ENCODE peak calls at places on chromosomes 1 and 21, in nine cellular contexts. One of them, this sample, is unnamed.

GRCh38 chr1:66542811-66543767 is 9.1 kb downstream of the SGIP1 start:
- DNase-seq in BE2C: peak; percentile 22
- DNase-seq in lung: no peak
- DNase-seq in thoracic aorta: peak; percentile 84
- DNase-seq in bronchial epithelial cell: no peak
- DNase-seq in OCI-LY7: no peak
- DNase-seq in GM13976: no peak
- DNase-seq in stomach: peak; percentile 85
- DNase-seq in AG04449: peak; percentile 60
- DNase-seq in this sample: no peak

GRCh38 chr21:20996421-20997307 is 1.5 kb upstream of the NCAM2 start:
- DNase-seq in thoracic aorta: no peak
- DNase-seq in AG04449: no peak
- DNase-seq in lung: no peak
- DNase-seq in bronchial epithelial cell: no peak
- DNase-seq in OCI-LY7: no peak
- DNase-seq in GM13976: no peak
- DNase-seq in stomach: no peak
- DNase-seq in BE2C: no peak
- DNase-seq in this sample: no peak

GRCh38 chr1:55421317-55421716 is 206.2 kb upstream of the USP24 start:
- DNase-seq in GM13976: no peak
- DNase-seq in lung: no peak
- DNase-seq in bronchial epithelial cell: peak; percentile 51
- DNase-seq in BE2C: no peak
- DNase-seq in AG04449: no peak
- DNase-seq in OCI-LY7: no peak
- DNase-seq in stomach: no peak
- DNase-seq in thoracic aorta: no peak
- DNase-seq in this sample: no peak

GRCh38 chr1:180988221-180988826 is 34.3 kb downstream of the STX6 start:
- DNase-seq in lung: no peak
- DNase-seq in thoracic aorta: no peak
- DNase-seq in BE2C: peak; percentile 49
- DNase-seq in AG04449: no peak
- DNase-seq in stomach: no peak
- DNase-seq in GM13976: no peak
- DNase-seq in bronchial epithelial cell: no peak
- DNase-seq in OCI-LY7: no peak
- DNase-seq in this sample: no peak

GRCh38 chr1:214587165-214587564 is 15.8 kb upstream of the CENPF start:
- DNase-seq in lung: no peak
- DNase-seq in bronchial epithelial cell: no peak
- DNase-seq in BE2C: no peak
- DNase-seq in thoracic aorta: no peak
- DNase-seq in GM13976: no peak
- DNase-seq in AG04449: no peak
- DNase-seq in OCI-LY7: no peak
- DNase-seq in stomach: no peak
- DNase-seq in this sample: no peak

GRCh38 chr1:19866029-19866428 is 16.2 kb upstream of the OTUD3 start:
- DNase-seq in AG04449: no peak
- DNase-seq in OCI-LY7: no peak
- DNase-seq in lung: no peak
- DNase-seq in bronchial epithelial cell: no peak
- DNase-seq in BE2C: no peak
- DNase-seq in GM13976: no peak
- DNase-seq in thoracic aorta: no peak
- DNase-seq in stomach: no peak
- DNase-seq in this sample: no peak

GRCh38 chr1:150550222-150551048 is 1.2 kb downstream of the ADAMTSL4 start:
- DNase-seq in GM13976: no peak
- DNase-seq in BE2C: no peak
- DNase-seq in bronchial epithelial cell: no peak
- DNase-seq in AG04449: no peak
- DNase-seq in stomach: no peak
- DNase-seq in thoracic aorta: no peak
- DNase-seq in lung: no peak
- DNase-seq in OCI-LY7: no peak
- DNase-seq in this sample: no peak

GRCh38 chr1:1043921-1044320 is 24.0 kb downstream of the AGRN start:
- DNase-seq in thoracic aorta: no peak
- DNase-seq in AG04449: no peak
- DNase-seq in bronchial epithelial cell: no peak
- DNase-seq in GM13976: no peak
- DNase-seq in OCI-LY7: no peak
- DNase-seq in BE2C: no peak
- DNase-seq in lung: no peak
- DNase-seq in stomach: no peak
- DNase-seq in this sample: no peak

GRCh38 chr1:223271085-223271781 is 92.7 kb downstream of the SUSD4 start:
- DNase-seq in OCI-LY7: no peak
- DNase-seq in lung: no peak
- DNase-seq in bronchial epithelial cell: no peak
- DNase-seq in thoracic aorta: no peak
- DNase-seq in BE2C: no peak
- DNase-seq in AG04449: no peak
- DNase-seq in GM13976: no peak
- DNase-seq in stomach: no peak
- DNase-seq in this sample: no peak

GRCh38 chr1:51188230-51188629 is 47.8 kb upstream of the RNF11 start:
- DNase-seq in bronchial epithelial cell: no peak
- DNase-seq in OCI-LY7: no peak
- DNase-seq in AG04449: no peak
- DNase-seq in stomach: no peak
- DNase-seq in BE2C: no peak
- DNase-seq in GM13976: no peak
- DNase-seq in lung: no peak
- DNase-seq in thoracic aorta: no peak
- DNase-seq in this sample: no peak

GRCh38 chr1:51193564-51193963 is 42.5 kb upstream of the RNF11 start:
- DNase-seq in bronchial epithelial cell: no peak
- DNase-seq in lung: no peak
- DNase-seq in GM13976: no peak
- DNase-seq in BE2C: no peak
- DNase-seq in thoracic aorta: no peak
- DNase-seq in OCI-LY7: no peak
- DNase-seq in AG04449: no peak
- DNase-seq in stomach: no peak
- DNase-seq in this sample: no peak

GRCh38 chr1:51190996-51191395 is 45.1 kb upstream of the RNF11 start:
- DNase-seq in OCI-LY7: no peak
- DNase-seq in bronchial epithelial cell: no peak
- DNase-seq in lung: no peak
- DNase-seq in BE2C: no peak
- DNase-seq in thoracic aorta: no peak
- DNase-seq in GM13976: no peak
- DNase-seq in stomach: no peak
- DNase-seq in AG04449: no peak
- DNase-seq in this sample: no peak

GRCh38 chr1:51189421-51190073 is 46.5 kb upstream of the RNF11 start:
- DNase-seq in lung: no peak
- DNase-seq in BE2C: peak; percentile 17
- DNase-seq in thoracic aorta: no peak
- DNase-seq in AG04449: peak; percentile 37
- DNase-seq in bronchial epithelial cell: peak; percentile 63
- DNase-seq in OCI-LY7: peak; percentile 64
- DNase-seq in stomach: peak; percentile 31
- DNase-seq in GM13976: peak; percentile 73
- DNase-seq in this sample: no peak

GRCh38 chr1:51192213-51192843 is 43.7 kb upstream of the RNF11 start:
- DNase-seq in stomach: peak; percentile 69
- DNase-seq in lung: peak; percentile 81
- DNase-seq in thoracic aorta: peak; percentile 13
- DNase-seq in OCI-LY7: peak; percentile 65
- DNase-seq in BE2C: peak; percentile 49
- DNase-seq in GM13976: peak; percentile 55
- DNase-seq in AG04449: peak; percentile 28
- DNase-seq in bronchial epithelial cell: peak; percentile 67
- DNase-seq in this sample: peak; percentile 16
- TF ChIP-seq CTCF in stomach: no peak
- TF ChIP-seq CTCF in lung: peak; percentile 52
- TF ChIP-seq CTCF in thoracic aorta: peak; percentile 78
- TF ChIP-seq CTCF in OCI-LY7: peak; percentile 91
- TF ChIP-seq CTCF in BE2C: peak; percentile 72
- TF ChIP-seq CTCF in GM13976: peak; percentile 80
- TF ChIP-seq CTCF in AG04449: peak; percentile 75
- TF ChIP-seq CTCF in bronchial epithelial cell: peak; percentile 78
- TF ChIP-seq CTCF in this sample: peak; percentile 66

DNA sequence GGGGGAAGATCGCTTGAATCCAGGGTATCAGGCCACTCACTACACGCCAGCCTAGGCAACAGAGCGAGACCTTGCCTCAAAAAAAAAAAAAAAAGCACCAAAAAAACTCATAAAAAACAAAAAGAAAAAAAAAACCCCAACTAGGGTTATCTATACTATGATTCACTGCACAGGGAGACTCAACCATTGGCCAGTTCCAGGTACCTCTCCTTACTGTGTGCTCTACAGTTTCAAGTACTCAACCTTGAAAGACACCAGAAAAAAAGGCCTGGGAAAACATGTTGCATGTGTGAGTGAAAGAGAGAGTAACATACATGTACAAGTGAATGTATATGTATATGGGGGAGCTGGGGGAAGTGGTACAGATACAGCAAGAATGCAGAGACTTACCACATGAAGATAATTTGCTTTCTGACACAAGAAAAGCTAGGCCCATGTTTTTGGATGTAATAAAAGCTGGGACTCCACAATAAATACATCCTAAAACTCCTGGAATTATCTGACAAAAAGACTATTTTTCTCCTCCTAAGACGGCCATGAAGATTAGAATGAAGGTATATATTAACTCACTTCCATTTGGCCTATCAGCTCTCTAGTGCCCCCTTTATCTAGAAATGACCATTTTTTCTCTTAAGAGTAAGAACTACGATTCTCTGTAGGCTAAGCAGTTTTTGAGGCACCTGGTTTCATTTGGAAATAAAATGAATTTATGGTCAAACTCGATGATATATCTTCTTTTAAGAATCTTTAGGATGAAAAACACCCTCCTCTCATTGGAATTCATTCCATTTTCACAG is 52.2 kb downstream of the SLC27A3 start:
- DNase-seq in GM13976: no peak
- DNase-seq in bronchial epithelial cell: no peak
- DNase-seq in AG04449: no peak
- DNase-seq in OCI-LY7: no peak
- DNase-seq in stomach: no peak
- DNase-seq in thoracic aorta: no peak
- DNase-seq in BE2C: no peak
- DNase-seq in lung: no peak
- DNase-seq in this sample: no peak
- TF ChIP-seq CTCF in GM13976: no peak
- TF ChIP-seq CTCF in bronchial epithelial cell: no peak
- TF ChIP-seq CTCF in AG04449: no peak
- TF ChIP-seq CTCF in OCI-LY7: peak; percentile 72
- TF ChIP-seq CTCF in stomach: no peak
- TF ChIP-seq CTCF in thoracic aorta: no peak
- TF ChIP-seq CTCF in BE2C: peak; percentile 36
- TF ChIP-seq CTCF in lung: no peak
- TF ChIP-seq CTCF in this sample: no peak

DNA sequence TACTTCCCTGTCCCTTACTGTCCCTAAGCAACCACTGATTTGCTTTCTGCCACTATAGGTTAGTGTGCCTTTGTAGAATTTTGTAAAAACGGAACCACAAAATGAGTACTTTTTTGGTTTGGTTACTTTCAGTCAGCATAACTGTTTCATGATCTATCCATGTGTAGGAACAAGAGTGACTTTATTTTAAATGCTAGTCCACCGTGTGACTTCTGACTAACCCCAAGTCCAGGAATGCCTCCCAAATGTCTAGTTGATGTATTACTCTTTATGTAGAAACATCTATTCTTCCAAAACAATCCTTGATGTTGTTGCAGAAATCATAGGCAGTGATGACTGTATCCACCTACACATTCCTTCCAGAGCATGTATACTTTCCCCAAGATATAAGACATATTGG is 21.3 kb downstream of the ATPAF1 start:
- DNase-seq in stomach: no peak
- DNase-seq in bronchial epithelial cell: no peak
- DNase-seq in lung: no peak
- DNase-seq in OCI-LY7: no peak
- DNase-seq in GM13976: no peak
- DNase-seq in BE2C: no peak
- DNase-seq in thoracic aorta: no peak
- DNase-seq in AG04449: no peak
- DNase-seq in this sample: no peak
- TF ChIP-seq CTCF in stomach: no peak
- TF ChIP-seq CTCF in bronchial epithelial cell: no peak
- TF ChIP-seq CTCF in lung: no peak
- TF ChIP-seq CTCF in OCI-LY7: no peak
- TF ChIP-seq CTCF in GM13976: no peak
- TF ChIP-seq CTCF in BE2C: no peak
- TF ChIP-seq CTCF in thoracic aorta: no peak
- TF ChIP-seq CTCF in AG04449: no peak
- TF ChIP-seq CTCF in this sample: no peak

GRCh38 chr1:6396998-6397397 is 3.4 kb upstream of the ACOT7 start:
- DNase-seq in OCI-LY7: peak; percentile 27
- DNase-seq in GM13976: no peak
- DNase-seq in lung: no peak
- DNase-seq in BE2C: no peak
- DNase-seq in stomach: no peak
- DNase-seq in AG04449: no peak
- DNase-seq in bronchial epithelial cell: no peak
- DNase-seq in thoracic aorta: no peak
- DNase-seq in this sample: no peak
- TF ChIP-seq CTCF in OCI-LY7: peak; percentile 68
- TF ChIP-seq CTCF in GM13976: peak; percentile 8
- TF ChIP-seq CTCF in lung: no peak
- TF ChIP-seq CTCF in BE2C: peak; percentile 8
- TF ChIP-seq CTCF in stomach: no peak
- TF ChIP-seq CTCF in AG04449: no peak
- TF ChIP-seq CTCF in bronchial epithelial cell: peak; percentile 36
- TF ChIP-seq CTCF in thoracic aorta: no peak
- TF ChIP-seq CTCF in this sample: no peak

GRCh38 chr1:63868220-63868897 is 94.5 kb downstream of the ROR1 start:
- DNase-seq in lung: no peak
- DNase-seq in GM13976: no peak
- DNase-seq in stomach: no peak
- DNase-seq in OCI-LY7: peak; percentile 24
- DNase-seq in AG04449: no peak
- DNase-seq in thoracic aorta: no peak
- DNase-seq in bronchial epithelial cell: peak; percentile 96
- DNase-seq in BE2C: no peak
- DNase-seq in this sample: no peak
- TF ChIP-seq CTCF in lung: no peak
- TF ChIP-seq CTCF in GM13976: no peak
- TF ChIP-seq CTCF in stomach: no peak
- TF ChIP-seq CTCF in OCI-LY7: peak; percentile 50
- TF ChIP-seq CTCF in AG04449: no peak
- TF ChIP-seq CTCF in thoracic aorta: no peak
- TF ChIP-seq CTCF in bronchial epithelial cell: no peak
- TF ChIP-seq CTCF in BE2C: peak; percentile 31
- TF ChIP-seq CTCF in this sample: no peak

GRCh38 chr1:193190096-193190744 is 3.8 kb upstream of the B3GALT2 start:
- DNase-seq in OCI-LY7: no peak
- DNase-seq in AG04449: no peak
- DNase-seq in thoracic aorta: no peak
- DNase-seq in GM13976: no peak
- DNase-seq in stomach: no peak
- DNase-seq in BE2C: no peak
- DNase-seq in lung: no peak
- DNase-seq in bronchial epithelial cell: peak; percentile 13
- DNase-seq in this sample: no peak
- TF ChIP-seq CTCF in OCI-LY7: no peak
- TF ChIP-seq CTCF in AG04449: peak; percentile 38
- TF ChIP-seq CTCF in thoracic aorta: peak; percentile 9
- TF ChIP-seq CTCF in GM13976: no peak
- TF ChIP-seq CTCF in stomach: no peak
- TF ChIP-seq CTCF in BE2C: peak; percentile 39
- TF ChIP-seq CTCF in lung: no peak
- TF ChIP-seq CTCF in bronchial epithelial cell: peak; percentile 12
- TF ChIP-seq CTCF in this sample: no peak